ENCODE peak calls at places on chromosome 15, in six cellular contexts. K, E, Z, M, C and N are unnamed samples.

GRCh38 chr15:48285329-48286214 is 45.7 kb upstream of the DUT start:
- DNase-seq in M (peak), C (peak), E (peak), Z (peak), K (peak), N (peak)

GRCh38 chr15:90902996-90903732 is at the start of gene MAN2A2:
- DNase-seq in M (peak), K (peak), Z (peak), C (peak), E (peak), N (peak)

GRCh38 chr15:69154684-69155083 is 5.8 kb upstream of the GLCE start:
- DNase-seq in Z (no peak), C (no peak), M (no peak), E (no peak), K (no peak), N (no peak)

GRCh38 chr15:27889258-27889657 is 209.9 kb downstream of the OCA2 start:
- DNase-seq in Z (no peak), M (no peak), K (no peak), E (no peak), C (no peak), N (no peak)

GRCh38 chr15:92306662-92307061 is 87.0 kb upstream of the ST8SIA2 start:
- DNase-seq in C (peak), K (peak), M (no peak), E (peak), Z (peak), N (no peak)

GRCh38 chr15:36365963-36366362 is 213.5 kb upstream of the CDIN1 start:
- DNase-seq in E (no peak), M (no peak), K (no peak), C (no peak), Z (no peak), N (no peak)

GRCh38 chr15:39874890-39875549 is 45.0 kb downstream of the GPR176 start:
- DNase-seq in C (peak), Z (peak), M (no peak), K (no peak), E (peak), N (peak)

GRCh38 chr15:92906563-92907081 is 6.5 kb downstream of the CHD2 start:
- DNase-seq in M (no peak), E (no peak), K (no peak), C (no peak), Z (peak), N (no peak)

GRCh38 chr15:83077487-83078230 is 10.6 kb upstream of the BTBD1 start:
- DNase-seq in K (no peak), M (no peak), E (no peak), C (no peak), Z (no peak), N (no peak)

GRCh38 chr15:48647963-48648362 is 2.5 kb upstream of the FBN1 start:
- DNase-seq in C (peak), E (no peak), K (no peak), M (no peak), Z (no peak), N (peak)

GRCh38 chr15:96337354-96337990 is 7.0 kb downstream of the NR2F2 start:
- DNase-seq in M (no peak), K (no peak), C (no peak), Z (no peak), E (peak), N (no peak)

GRCh38 chr15:25790003-25790660 is 73.0 kb downstream of the ATP10A start:
- DNase-seq in M (no peak), K (no peak), Z (no peak), E (no peak), C (no peak), N (no peak)

GRCh38 chr15:24878153-24878552 is 76.6 kb upstream of the SNRPN start:
- DNase-seq in C (peak), Z (no peak), M (no peak), E (peak), K (no peak), N (peak)

GRCh38 chr15:48634934-48635333 is 10.6 kb downstream of the FBN1 start:
- DNase-seq in E (no peak), Z (no peak), C (no peak), K (no peak), M (no peak), N (no peak)

GRCh38 chr15:89806565-89807550 is 7.8 kb downstream of the ANPEP start:
- DNase-seq in C (no peak), E (peak), M (no peak), Z (no peak), K (no peak), N (no peak)

GRCh38 chr15:37773111-37773860 is 161.2 kb upstream of the TMCO5A start:
- DNase-seq in C (no peak), E (no peak), M (no peak), Z (no peak), K (no peak), N (no peak)

GRCh38 chr15:83657549-83657948 is 3.6 kb downstream of the ADAMTSL3 start:
- DNase-seq in C (no peak), K (peak), Z (peak), M (peak), E (no peak), N (no peak)

GRCh38 chr15:44550256-44550655 is 13.3 kb downstream of the EIF3J start:
- DNase-seq in M (no peak), E (no peak), C (peak), K (no peak), Z (no peak), N (no peak)

DNA sequence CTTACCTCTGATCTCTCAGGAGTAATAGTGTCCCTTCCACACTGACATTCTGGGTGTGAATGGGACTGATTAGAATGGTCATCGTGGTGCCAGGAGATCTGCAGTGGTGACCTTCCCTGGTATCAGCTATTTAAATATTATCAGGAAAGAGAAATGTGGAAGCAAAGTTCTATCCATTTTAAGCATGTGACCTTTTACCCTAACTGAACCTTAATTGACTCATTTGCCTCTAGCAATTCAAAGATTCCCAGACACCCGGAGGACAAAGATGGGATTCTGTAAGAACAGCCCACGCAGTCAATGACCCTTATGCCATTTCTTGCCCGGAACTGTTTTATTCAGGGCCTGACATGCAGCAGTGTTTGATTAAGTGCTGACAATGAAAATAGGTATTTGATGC is 10.3 kb downstream of the LIPC start:
- DNase-seq in Z (no peak), M (no peak), C (no peak), K (no peak), E (no peak), N (no peak)
- TF ChIP-seq JUND in Z (no peak), M (no peak), C (no peak), K (no peak), E (no peak), N (no peak)

GRCh38 chr15:57419335-57419734 is 43.0 kb downstream of the CGNL1 start:
- DNase-seq in C (no peak), K (no peak), Z (no peak), E (no peak), M (no peak), N (no peak)

GRCh38 chr15:57415559-57415958 is 39.3 kb downstream of the CGNL1 start:
- DNase-seq in C (no peak), Z (no peak), M (no peak), E (no peak), K (no peak), N (no peak)

GRCh38 chr15:57421540-57421939 is 45.2 kb downstream of the CGNL1 start:
- DNase-seq in M (peak), K (no peak), Z (no peak), E (no peak), C (no peak), N (no peak)

GRCh38 chr15:57421110-57421509 is 44.8 kb downstream of the CGNL1 start:
- DNase-seq in E (no peak), C (no peak), K (no peak), M (no peak), Z (no peak), N (no peak)

GRCh38 chr15:57418640-57419039 is 42.3 kb downstream of the CGNL1 start:
- DNase-seq in E (no peak), C (no peak), M (peak), Z (no peak), K (no peak), N (no peak)
- TF ChIP-seq JUND in E (no peak), C (no peak), M (no peak), Z (no peak), K (no peak), N (no peak)

GRCh38 chr15:28989896-28990295 is 104.1 kb downstream of the APBA2 start:
- DNase-seq in K (no peak), Z (no peak), C (no peak), M (no peak), E (no peak), N (no peak)
- TF ChIP-seq JUND in K (no peak), Z (no peak), C (no peak), M (no peak), E (no peak), N (no peak)

GRCh38 chr15:58611731-58612676 is 137.5 kb downstream of the ADAM10 start:
- DNase-seq in K (peak), M (no peak), C (no peak), Z (no peak), E (no peak), N (no peak)
- TF ChIP-seq JUND in K (no peak), M (no peak), C (no peak), Z (no peak), E (no peak), N (no peak)

GRCh38 chr15:64023215-64023614 is 23.1 kb downstream of the DAPK2 start:
- DNase-seq in M (no peak), C (no peak), K (no peak), E (no peak), Z (no peak), N (no peak)
- TF ChIP-seq JUND in M (no peak), C (no peak), K (no peak), E (no peak), Z (no peak), N (no peak)

GRCh38 chr15:80778621-80778963 is 578 bp upstream of the CEMIP start:
- DNase-seq in Z (no peak), C (no peak), M (no peak), K (no peak), E (no peak), N (no peak)

GRCh38 chr15:80777836-80778620 is 1.1 kb upstream of the CEMIP start:
- DNase-seq in Z (no peak), C (no peak), M (no peak), K (no peak), E (no peak), N (no peak)

GRCh38 chr15:80777137-80777536 is 2.0 kb upstream of the CEMIP start:
- DNase-seq in E (no peak), C (no peak), Z (no peak), K (no peak), M (no peak), N (no peak)

GRCh38 chr15:80775340-80775739 is 3.8 kb upstream of the CEMIP start:
- DNase-seq in E (no peak), C (no peak), M (no peak), K (no peak), Z (no peak), N (no peak)

GRCh38 chr15:80776420-80777045 is 2.6 kb upstream of the CEMIP start:
- DNase-seq in K (peak), M (peak), E (peak), Z (peak), C (peak), N (peak)
- TF ChIP-seq JUND in K (no peak), M (no peak), E (no peak), Z (no peak), C (no peak), N (no peak)

DNA sequence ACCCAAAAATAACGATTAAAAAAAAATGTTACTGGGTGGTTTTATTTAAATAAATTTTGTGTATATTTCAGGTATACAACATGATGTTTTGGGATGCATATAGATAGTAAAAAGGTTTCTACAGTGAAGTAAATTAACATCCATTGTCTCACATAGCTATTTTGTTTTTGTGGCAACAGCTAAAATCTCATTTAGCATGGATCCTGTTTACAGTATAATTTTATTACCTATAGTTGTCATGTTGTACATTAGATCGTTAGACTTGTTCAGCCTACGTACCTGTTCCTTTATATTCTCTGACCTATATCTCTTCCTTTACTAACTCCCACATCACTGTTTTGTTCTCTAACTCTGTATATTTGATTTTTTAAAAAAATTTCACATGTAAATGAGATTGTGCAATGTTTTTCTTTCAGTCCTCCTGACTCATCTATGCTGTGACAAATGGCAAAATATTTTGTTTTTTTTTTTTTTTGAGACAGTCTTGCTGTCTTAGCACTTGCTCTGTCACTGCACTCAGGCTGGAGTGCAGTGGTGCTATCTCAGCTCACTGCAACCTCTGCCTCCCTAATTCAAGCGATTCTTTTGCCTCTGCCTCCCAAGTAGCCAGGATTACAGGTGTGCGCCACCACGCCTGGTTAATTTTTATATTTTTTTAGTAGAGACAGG is 45.6 kb downstream of the OIP5 start:
- DNase-seq in C (no peak), E (no peak), K (no peak), M (no peak), Z (no peak), N (no peak)
- TF ChIP-seq JUND in C (no peak), E (no peak), K (no peak), M (no peak), Z (no peak), N (no peak)

DNA sequence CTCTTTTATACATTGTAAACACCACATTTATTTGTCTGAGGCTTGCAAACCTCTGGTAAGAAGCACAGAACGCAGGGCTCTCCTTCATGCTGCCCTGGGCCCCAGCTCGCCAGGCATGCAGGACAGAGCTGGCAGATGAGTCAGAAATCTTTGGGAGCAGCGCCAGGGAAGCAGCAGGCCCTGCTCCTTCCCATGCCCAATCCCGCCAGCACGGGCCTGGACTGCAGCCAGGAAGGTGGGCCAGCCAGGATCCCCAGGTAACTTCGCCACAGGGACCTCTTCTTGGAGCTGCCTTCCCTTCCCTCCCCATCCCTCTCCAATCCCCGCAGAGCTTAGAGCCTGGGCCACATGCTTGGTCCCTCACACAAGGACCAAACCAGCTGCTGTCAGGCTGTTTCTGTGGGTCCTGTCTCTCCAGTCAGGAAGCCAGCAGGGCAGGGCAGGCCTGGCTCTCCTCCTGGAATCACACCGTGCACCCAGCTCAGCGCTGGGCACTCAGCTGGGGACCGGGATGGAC is 8.8 kb downstream of the STOML1 start:
- DNase-seq in Z (peak), E (no peak), C (peak), M (no peak), K (no peak), N (no peak)
- TF ChIP-seq JUND in Z (peak), E (no peak), C (peak), M (no peak), K (no peak), N (no peak)

GRCh38 chr15:62854420-62855084 is 188.0 kb upstream of the TPM1 start:
- DNase-seq in Z (no peak), E (peak), K (no peak), C (no peak), M (peak), N (no peak)

GRCh38 chr15:62856466-62857246 is 185.9 kb upstream of the TPM1 start:
- DNase-seq in Z (no peak), E (no peak), M (peak), K (no peak), C (no peak), N (no peak)

GRCh38 chr15:62855085-62855476 is 187.5 kb upstream of the TPM1 start:
- DNase-seq in Z (no peak), E (peak), M (no peak), C (no peak), K (no peak), N (no peak)

GRCh38 chr15:62853114-62853832 is 189.3 kb upstream of the TPM1 start:
- DNase-seq in E (peak), K (no peak), M (no peak), Z (no peak), C (no peak), N (no peak)

DNA sequence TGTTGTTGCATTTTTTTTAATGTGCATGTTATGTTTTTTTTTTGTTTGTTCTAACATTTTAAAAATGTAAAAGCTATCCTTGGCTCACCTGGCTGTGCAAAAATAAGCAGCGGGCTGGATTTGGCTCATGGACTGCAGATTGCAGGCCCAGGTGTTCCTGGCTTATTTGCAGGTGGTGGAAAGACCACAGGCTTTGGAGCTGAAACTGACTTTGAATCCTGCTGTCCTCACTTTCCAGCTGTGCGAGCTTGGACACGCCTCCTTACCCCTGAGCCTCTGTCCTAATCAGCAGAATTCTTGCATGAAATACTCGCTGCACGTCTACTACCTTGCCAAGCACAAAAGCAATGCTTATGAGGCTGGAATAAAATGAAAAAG is 188.7 kb upstream of the TPM1 start:
- DNase-seq in M (no peak), K (no peak), C (no peak), Z (no peak), E (peak), N (no peak)
- TF ChIP-seq JUND in M (no peak), K (no peak), C (no peak), Z (no peak), E (no peak), N (no peak)

GRCh38 chr15:58285921-58286278 is 145.9 kb upstream of the LIPC start:
- DNase-seq in M (no peak), Z (no peak), C (no peak), K (no peak), E (peak), N (no peak)
- TF ChIP-seq JUND in M (no peak), Z (no peak), C (no peak), K (no peak), E (no peak), N (no peak)